ENCODE peak calls at places on chromosomes 3 and 15, in seven cellular contexts. One of them, this sample, is unnamed.
A peak's percentile ranks its signal among the peaks of the same experiment; 100 is the strongest.

GRCh38 chr3:197736010-197736490 is 654 bp downstream of the RUBCN start:
- DNase-seq in K562: no peak
- DNase-seq in SK-N-SH: peak; percentile 77
- DNase-seq in A549: no peak
- DNase-seq in HCT116: no peak
- DNase-seq in GM12878: no peak
- DNase-seq in HepG2: no peak
- DNase-seq in this sample: no peak

GRCh38 chr3:134709563-134710312 is 58.9 kb upstream of the KY start:
- DNase-seq in K562: no peak
- DNase-seq in GM12878: no peak
- DNase-seq in HepG2: no peak
- DNase-seq in SK-N-SH: no peak
- DNase-seq in A549: no peak
- DNase-seq in HCT116: no peak
- DNase-seq in this sample: no peak

GRCh38 chr15:44264148-44264547 is 24.4 kb upstream of the GOLM2 start:
- DNase-seq in HCT116: no peak
- DNase-seq in SK-N-SH: no peak
- DNase-seq in HepG2: no peak
- DNase-seq in K562: no peak
- DNase-seq in GM12878: no peak
- DNase-seq in A549: no peak
- DNase-seq in this sample: no peak

GRCh38 chr3:164417955-164418354 is 660.3 kb downstream of the SI start:
- DNase-seq in GM12878: no peak
- DNase-seq in SK-N-SH: no peak
- DNase-seq in HepG2: no peak
- DNase-seq in K562: no peak
- DNase-seq in HCT116: no peak
- DNase-seq in A549: no peak
- DNase-seq in this sample: no peak

GRCh38 chr15:77836116-77836798 is 203.5 kb upstream of the LINGO1 start:
- DNase-seq in SK-N-SH: peak; percentile 79
- DNase-seq in HepG2: no peak
- DNase-seq in A549: peak; percentile 33
- DNase-seq in GM12878: no peak
- DNase-seq in HCT116: peak; percentile 26
- DNase-seq in K562: peak; percentile 54
- DNase-seq in this sample: peak; percentile 27

GRCh38 chr3:26369133-26369532 is 253.4 kb upstream of the LRRC3B start:
- DNase-seq in HepG2: no peak
- DNase-seq in GM12878: no peak
- DNase-seq in A549: peak; percentile 13
- DNase-seq in SK-N-SH: no peak
- DNase-seq in HCT116: no peak
- DNase-seq in K562: no peak
- DNase-seq in this sample: no peak

GRCh38 chr3:147419062-147419701 is 10.0 kb downstream of the ZIC1 start:
- DNase-seq in HepG2: no peak
- DNase-seq in A549: no peak
- DNase-seq in SK-N-SH: peak; percentile 65
- DNase-seq in GM12878: no peak
- DNase-seq in K562: peak; percentile 81
- DNase-seq in HCT116: no peak
- DNase-seq in this sample: peak; percentile 15

GRCh38 chr15:98561169-98561941 is 87.0 kb upstream of the IGF1R start:
- DNase-seq in A549: no peak
- DNase-seq in SK-N-SH: no peak
- DNase-seq in HepG2: no peak
- DNase-seq in K562: no peak
- DNase-seq in HCT116: no peak
- DNase-seq in GM12878: no peak
- DNase-seq in this sample: no peak

GRCh38 chr15:41648097-41648496 is 12.1 kb upstream of the MGA start:
- DNase-seq in SK-N-SH: no peak
- DNase-seq in A549: no peak
- DNase-seq in K562: no peak
- DNase-seq in HCT116: no peak
- DNase-seq in HepG2: peak; percentile 50
- DNase-seq in GM12878: no peak
- DNase-seq in this sample: no peak

GRCh38 chr15:41746802-41747201 is 27.5 kb upstream of the MAPKBP1 start:
- DNase-seq in GM12878: no peak
- DNase-seq in HCT116: no peak
- DNase-seq in K562: no peak
- DNase-seq in HepG2: no peak
- DNase-seq in A549: no peak
- DNase-seq in SK-N-SH: no peak
- DNase-seq in this sample: peak; percentile 23

GRCh38 chr15:45668386-45668785 is 33.6 kb downstream of the SQOR start:
- DNase-seq in HCT116: no peak
- DNase-seq in A549: no peak
- DNase-seq in GM12878: no peak
- DNase-seq in SK-N-SH: no peak
- DNase-seq in HepG2: no peak
- DNase-seq in K562: no peak
- DNase-seq in this sample: no peak

GRCh38 chr3:152299243-152299976 is 30.7 kb downstream of the MBNL1 start:
- DNase-seq in HCT116: no peak
- DNase-seq in SK-N-SH: no peak
- DNase-seq in A549: no peak
- DNase-seq in HepG2: no peak
- DNase-seq in GM12878: no peak
- DNase-seq in K562: no peak
- DNase-seq in this sample: no peak

GRCh38 chr3:138197058-138197457 is 10.0 kb downstream of the ARMC8 start:
- DNase-seq in HCT116: no peak
- DNase-seq in K562: peak; percentile 11
- DNase-seq in HepG2: no peak
- DNase-seq in GM12878: no peak
- DNase-seq in A549: no peak
- DNase-seq in SK-N-SH: no peak
- DNase-seq in this sample: peak; percentile 50

GRCh38 chr3:119600732-119601131 is 3.0 kb downstream of the PLA1A start:
- DNase-seq in HepG2: no peak
- DNase-seq in HCT116: peak; percentile 10
- DNase-seq in K562: peak; percentile 12
- DNase-seq in SK-N-SH: peak; percentile 44
- DNase-seq in A549: peak; percentile 12
- DNase-seq in GM12878: peak; percentile 85
- DNase-seq in this sample: no peak

GRCh38 chr3:105119801-105120340 is 246.8 kb upstream of the ALCAM start:
- DNase-seq in HCT116: no peak
- DNase-seq in HepG2: no peak
- DNase-seq in SK-N-SH: no peak
- DNase-seq in K562: no peak
- DNase-seq in A549: no peak
- DNase-seq in GM12878: no peak
- DNase-seq in this sample: peak; percentile 16

GRCh38 chr3:105118905-105119304 is 247.8 kb upstream of the ALCAM start:
- DNase-seq in A549: peak; percentile 66
- DNase-seq in SK-N-SH: no peak
- DNase-seq in HepG2: no peak
- DNase-seq in HCT116: no peak
- DNase-seq in K562: no peak
- DNase-seq in GM12878: no peak
- DNase-seq in this sample: peak; percentile 43
- TF ChIP-seq RAD21 in A549: no peak
- TF ChIP-seq RAD21 in SK-N-SH: no peak
- TF ChIP-seq RAD21 in HepG2: no peak
- TF ChIP-seq RAD21 in HCT116: no peak
- TF ChIP-seq RAD21 in K562: no peak
- TF ChIP-seq RAD21 in GM12878: no peak
- TF ChIP-seq RAD21 in this sample: no peak

DNA sequence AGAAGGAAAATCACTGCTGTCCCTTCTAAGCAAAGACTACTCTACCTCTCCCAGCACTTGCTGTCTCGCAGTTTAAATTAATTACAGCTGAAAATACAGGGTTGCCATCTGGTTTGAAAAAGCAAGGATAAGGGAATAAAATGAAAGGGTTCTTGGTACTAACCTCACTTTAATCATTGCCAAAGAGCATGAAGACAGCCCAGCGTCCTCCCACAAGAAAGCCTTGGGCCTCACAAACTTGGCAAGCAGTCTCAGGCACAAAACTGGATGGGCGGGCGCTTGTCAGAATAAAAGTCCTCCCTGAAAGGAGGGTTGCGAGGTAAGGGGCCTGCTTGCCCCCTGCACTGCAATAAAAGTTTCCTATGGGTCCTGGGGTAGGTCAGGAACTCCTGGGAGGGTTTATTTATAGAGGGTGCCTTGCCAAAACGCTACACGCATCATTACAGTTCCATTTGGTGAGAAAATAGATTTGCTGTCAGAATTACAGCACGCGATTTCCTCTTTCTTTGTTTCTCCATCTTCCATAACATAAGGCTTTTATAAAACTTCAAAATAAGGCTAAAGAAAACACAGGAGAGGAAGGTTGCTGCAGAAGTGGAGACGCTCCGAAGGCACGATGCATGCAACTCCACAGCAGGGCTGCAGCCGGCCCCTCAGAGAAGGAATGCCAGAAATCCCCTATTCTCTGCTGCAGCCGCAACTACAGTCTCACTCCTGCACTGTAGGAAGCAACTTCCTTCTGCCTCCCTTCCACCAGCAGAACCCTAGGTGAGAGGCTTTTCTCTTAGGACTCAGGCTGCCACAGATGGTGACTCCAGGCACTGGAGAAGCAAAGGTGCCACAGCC is 61.4 kb downstream of the VGLL4 start:
- DNase-seq in HCT116: no peak
- DNase-seq in A549: no peak
- DNase-seq in SK-N-SH: peak; percentile 60
- DNase-seq in HepG2: no peak
- DNase-seq in GM12878: no peak
- DNase-seq in K562: no peak
- DNase-seq in this sample: peak; percentile 89
- TF ChIP-seq RAD21 in HCT116: no peak
- TF ChIP-seq RAD21 in A549: no peak
- TF ChIP-seq RAD21 in SK-N-SH: peak; percentile 14
- TF ChIP-seq RAD21 in HepG2: no peak
- TF ChIP-seq RAD21 in GM12878: no peak
- TF ChIP-seq RAD21 in K562: no peak
- TF ChIP-seq RAD21 in this sample: no peak

DNA sequence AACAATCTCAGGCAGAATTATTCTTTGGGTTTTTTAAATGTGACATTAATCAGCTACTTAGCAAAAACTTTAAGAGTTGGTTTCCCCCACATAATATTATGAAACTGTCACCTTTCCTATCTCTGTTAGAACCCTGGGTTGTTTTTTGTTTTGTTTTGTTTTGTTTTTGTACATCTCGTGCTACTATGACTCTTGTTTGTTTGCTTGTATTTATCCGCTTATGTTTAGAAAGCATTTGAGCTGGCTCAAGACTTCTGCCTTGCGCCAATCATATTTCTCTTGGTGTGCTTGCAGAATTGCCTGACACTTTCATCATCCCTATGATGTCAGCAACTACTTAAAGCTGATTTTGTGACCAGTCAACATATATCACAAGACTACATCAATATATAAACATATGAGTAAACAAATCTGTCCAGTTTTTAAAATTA is 116.9 kb downstream of the DCLK3 start:
- DNase-seq in K562: no peak
- DNase-seq in HepG2: no peak
- DNase-seq in A549: peak; percentile 44
- DNase-seq in GM12878: no peak
- DNase-seq in HCT116: no peak
- DNase-seq in SK-N-SH: no peak
- DNase-seq in this sample: peak; percentile 20
- TF ChIP-seq RAD21 in K562: no peak
- TF ChIP-seq RAD21 in HepG2: no peak
- TF ChIP-seq RAD21 in A549: no peak
- TF ChIP-seq RAD21 in GM12878: no peak
- TF ChIP-seq RAD21 in HCT116: no peak
- TF ChIP-seq RAD21 in SK-N-SH: no peak
- TF ChIP-seq RAD21 in this sample: no peak

DNA sequence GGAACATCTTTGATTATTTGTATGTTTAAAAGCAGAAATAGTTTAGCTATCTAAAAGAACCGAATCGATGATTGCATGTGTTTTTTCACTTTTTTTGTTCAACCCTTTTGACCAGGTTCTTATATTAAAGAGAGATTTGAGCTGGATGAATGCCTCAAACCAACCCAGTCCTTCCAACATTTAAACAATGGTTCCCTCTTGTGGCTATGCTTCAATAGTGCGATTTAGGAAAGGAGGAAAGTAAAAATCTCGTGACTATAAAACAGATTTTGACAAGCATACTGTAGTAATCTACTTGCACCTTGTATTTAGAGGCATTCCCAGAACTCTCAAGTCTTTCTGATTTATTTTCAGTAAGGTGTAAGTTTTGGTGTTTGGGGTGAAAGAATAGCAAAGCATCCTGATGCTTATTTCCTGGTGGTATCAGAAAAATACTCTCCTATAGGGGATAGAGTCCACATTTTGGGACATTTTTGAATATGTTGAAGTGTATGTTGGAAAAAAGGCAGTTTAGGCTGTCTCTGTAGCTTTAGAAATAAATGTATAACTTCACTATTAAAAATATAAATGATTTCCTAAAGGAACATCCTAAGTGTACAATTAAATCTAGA is 159.6 kb upstream of the KCNH8 start:
- DNase-seq in A549: peak; percentile 38
- DNase-seq in SK-N-SH: peak; percentile 50
- DNase-seq in GM12878: no peak
- DNase-seq in HCT116: no peak
- DNase-seq in HepG2: peak; percentile 12
- DNase-seq in K562: no peak
- DNase-seq in this sample: no peak
- TF ChIP-seq RAD21 in A549: peak; percentile 66
- TF ChIP-seq RAD21 in SK-N-SH: peak; percentile 93
- TF ChIP-seq RAD21 in GM12878: peak; percentile 63
- TF ChIP-seq RAD21 in HCT116: peak; percentile 40
- TF ChIP-seq RAD21 in HepG2: no peak
- TF ChIP-seq RAD21 in K562: peak; percentile 42
- TF ChIP-seq RAD21 in this sample: no peak

GRCh38 chr3:36811768-36812167 is 47.4 kb upstream of the DCLK3 start:
- DNase-seq in HepG2: no peak
- DNase-seq in K562: no peak
- DNase-seq in SK-N-SH: no peak
- DNase-seq in GM12878: no peak
- DNase-seq in HCT116: no peak
- DNase-seq in A549: no peak
- DNase-seq in this sample: no peak
- TF ChIP-seq RAD21 in HepG2: no peak
- TF ChIP-seq RAD21 in K562: no peak
- TF ChIP-seq RAD21 in SK-N-SH: no peak
- TF ChIP-seq RAD21 in GM12878: no peak
- TF ChIP-seq RAD21 in HCT116: no peak
- TF ChIP-seq RAD21 in A549: no peak
- TF ChIP-seq RAD21 in this sample: no peak